ENCODE peak calls at places on chromosomes 6 and 20, in nine cellular contexts. One of them, this sample, is unnamed.

GRCh38 chr6:44028767-44029166 is 98.5 kb downstream of the MRPL14 start:
- DNase-seq in astrocyte: no peak
- DNase-seq in HepG2: no peak
- DNase-seq in GM12878: no peak
- DNase-seq in HCT116: no peak
- DNase-seq in neural progenitor cell: no peak
- DNase-seq in H1: no peak
- DNase-seq in keratinocyte: no peak
- DNase-seq in fibroblast of lung: no peak
- DNase-seq in this sample: peak; percentile 28

GRCh38 chr6:36516559-36516958 is 30.7 kb downstream of the STK38 start:
- DNase-seq in keratinocyte: no peak
- DNase-seq in HCT116: no peak
- DNase-seq in GM12878: no peak
- DNase-seq in H1: no peak
- DNase-seq in HepG2: no peak
- DNase-seq in fibroblast of lung: no peak
- DNase-seq in neural progenitor cell: no peak
- DNase-seq in astrocyte: no peak
- DNase-seq in this sample: no peak

GRCh38 chr20:43220612-43221011 is 30.9 kb upstream of the PTPRT start:
- DNase-seq in fibroblast of lung: no peak
- DNase-seq in GM12878: no peak
- DNase-seq in neural progenitor cell: no peak
- DNase-seq in astrocyte: peak; percentile 6
- DNase-seq in HCT116: no peak
- DNase-seq in HepG2: no peak
- DNase-seq in H1: no peak
- DNase-seq in keratinocyte: no peak
- DNase-seq in this sample: no peak

GRCh38 chr6:42984924-42985475 is 630 bp downstream of the PPP2R5D start:
- DNase-seq in HCT116: no peak
- DNase-seq in fibroblast of lung: peak; percentile 24
- DNase-seq in astrocyte: no peak
- DNase-seq in neural progenitor cell: peak; percentile 52
- DNase-seq in H1: peak; percentile 53
- DNase-seq in HepG2: no peak
- DNase-seq in keratinocyte: no peak
- DNase-seq in GM12878: no peak
- DNase-seq in this sample: no peak

GRCh38 chr20:62977613-62978558 is 25.4 kb downstream of the SLC17A9 start:
- DNase-seq in HepG2: no peak
- DNase-seq in fibroblast of lung: no peak
- DNase-seq in astrocyte: no peak
- DNase-seq in GM12878: peak; percentile 71
- DNase-seq in H1: no peak
- DNase-seq in keratinocyte: no peak
- DNase-seq in HCT116: peak; percentile 51
- DNase-seq in neural progenitor cell: no peak
- DNase-seq in this sample: no peak

GRCh38 chr6:68559716-68560115 is 75.4 kb upstream of the ADGRB3 start:
- DNase-seq in fibroblast of lung: peak; percentile 70
- DNase-seq in keratinocyte: no peak
- DNase-seq in astrocyte: peak; percentile 8
- DNase-seq in HCT116: no peak
- DNase-seq in HepG2: no peak
- DNase-seq in GM12878: no peak
- DNase-seq in neural progenitor cell: peak; percentile 48
- DNase-seq in H1: no peak
- DNase-seq in this sample: no peak

GRCh38 chr6:95723638-95724037 is 146.3 kb downstream of the MANEA start:
- DNase-seq in GM12878: no peak
- DNase-seq in neural progenitor cell: no peak
- DNase-seq in H1: no peak
- DNase-seq in astrocyte: no peak
- DNase-seq in keratinocyte: no peak
- DNase-seq in HCT116: no peak
- DNase-seq in fibroblast of lung: no peak
- DNase-seq in HepG2: no peak
- DNase-seq in this sample: peak; percentile 70

GRCh38 chr20:43667341-43668132 is 623 bp downstream of the MYBL2 start:
- DNase-seq in GM12878: no peak
- DNase-seq in keratinocyte: no peak
- DNase-seq in HCT116: no peak
- DNase-seq in astrocyte: no peak
- DNase-seq in fibroblast of lung: no peak
- DNase-seq in HepG2: no peak
- DNase-seq in H1: peak; percentile 68
- DNase-seq in neural progenitor cell: peak; percentile 67
- DNase-seq in this sample: no peak

GRCh38 chr6:135117413-135117968 is 62.9 kb upstream of the HBS1L start:
- DNase-seq in fibroblast of lung: no peak
- DNase-seq in neural progenitor cell: no peak
- DNase-seq in HepG2: no peak
- DNase-seq in H1: no peak
- DNase-seq in astrocyte: no peak
- DNase-seq in keratinocyte: no peak
- DNase-seq in GM12878: no peak
- DNase-seq in HCT116: no peak
- DNase-seq in this sample: no peak

GRCh38 chr20:61852268-61853072 is 213.2 kb downstream of the TAF4 start:
- DNase-seq in HCT116: no peak
- DNase-seq in neural progenitor cell: no peak
- DNase-seq in H1: no peak
- DNase-seq in GM12878: no peak
- DNase-seq in HepG2: no peak
- DNase-seq in fibroblast of lung: no peak
- DNase-seq in astrocyte: no peak
- DNase-seq in keratinocyte: no peak
- DNase-seq in this sample: no peak

GRCh38 chr6:132865364-132865763 is 51.0 kb downstream of the RPS12 start:
- DNase-seq in HCT116: no peak
- DNase-seq in GM12878: peak; percentile 33
- DNase-seq in keratinocyte: no peak
- DNase-seq in fibroblast of lung: no peak
- DNase-seq in HepG2: no peak
- DNase-seq in H1: no peak
- DNase-seq in neural progenitor cell: no peak
- DNase-seq in astrocyte: no peak
- DNase-seq in this sample: no peak

GRCh38 chr20:36305602-36306556 is at the start of gene DLGAP4:
- DNase-seq in HCT116: no peak
- DNase-seq in HepG2: no peak
- DNase-seq in GM12878: no peak
- DNase-seq in keratinocyte: no peak
- DNase-seq in fibroblast of lung: no peak
- DNase-seq in H1: peak; percentile 65
- DNase-seq in astrocyte: no peak
- DNase-seq in neural progenitor cell: peak; percentile 85
- DNase-seq in this sample: no peak

GRCh38 chr6:52498538-52499017 is 78.3 kb downstream of the TRAM2 start:
- DNase-seq in fibroblast of lung: no peak
- DNase-seq in GM12878: peak; percentile 74
- DNase-seq in keratinocyte: no peak
- DNase-seq in H1: no peak
- DNase-seq in astrocyte: no peak
- DNase-seq in HCT116: no peak
- DNase-seq in neural progenitor cell: no peak
- DNase-seq in HepG2: no peak
- DNase-seq in this sample: no peak

GRCh38 chr20:7924692-7925091 is 15.6 kb downstream of the HAO1 start:
- DNase-seq in H1: no peak
- DNase-seq in HepG2: peak; percentile 33
- DNase-seq in HCT116: no peak
- DNase-seq in keratinocyte: peak; percentile 41
- DNase-seq in GM12878: no peak
- DNase-seq in astrocyte: peak; percentile 95
- DNase-seq in fibroblast of lung: peak; percentile 82
- DNase-seq in neural progenitor cell: no peak
- DNase-seq in this sample: peak; percentile 87

GRCh38 chr20:64264091-64264490 is 8.5 kb downstream of the PCMTD2 start:
- DNase-seq in GM12878: no peak
- DNase-seq in fibroblast of lung: no peak
- DNase-seq in neural progenitor cell: no peak
- DNase-seq in keratinocyte: no peak
- DNase-seq in HepG2: no peak
- DNase-seq in HCT116: no peak
- DNase-seq in astrocyte: no peak
- DNase-seq in H1: no peak
- DNase-seq in this sample: no peak

DNA sequence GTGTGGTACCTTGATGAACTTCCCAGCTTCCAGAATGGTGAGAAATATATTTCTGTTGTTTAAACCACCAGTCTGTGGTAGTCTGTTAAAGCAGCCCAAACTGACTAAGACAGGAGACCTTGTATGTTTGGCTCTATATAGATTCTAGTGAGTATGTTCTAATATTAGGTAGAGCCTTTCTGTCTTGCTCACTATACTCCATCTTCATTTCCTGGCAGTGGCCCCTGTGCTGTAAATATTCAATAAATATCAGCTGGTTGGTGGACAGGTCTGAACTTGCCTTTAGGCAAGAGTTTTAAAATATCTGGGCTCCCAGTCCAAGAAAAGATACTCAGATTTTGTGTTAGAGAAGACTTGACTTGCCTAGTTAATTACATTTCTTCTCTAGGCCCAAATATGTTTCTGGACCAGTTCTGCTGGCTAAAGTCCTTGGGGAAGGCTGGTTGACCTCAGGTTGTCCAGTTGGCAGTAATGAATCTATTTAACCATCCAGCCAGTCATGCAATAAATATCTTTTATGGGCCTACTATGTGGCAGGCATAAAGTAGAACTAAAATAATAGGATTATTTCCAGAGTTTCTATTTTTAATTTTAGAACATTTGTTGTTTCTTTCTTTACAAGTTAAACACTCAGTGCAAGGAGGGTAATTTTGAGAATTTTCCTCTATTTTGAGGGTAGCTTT is 22.3 kb downstream of the PPP1R14C start:
- DNase-seq in astrocyte: no peak
- DNase-seq in neural progenitor cell: no peak
- DNase-seq in GM12878: no peak
- DNase-seq in HepG2: no peak
- DNase-seq in fibroblast of lung: no peak
- DNase-seq in HCT116: no peak
- DNase-seq in keratinocyte: no peak
- DNase-seq in H1: no peak
- DNase-seq in this sample: peak; percentile 68
- H2AFZ ChIP-seq in astrocyte: no peak overlapping the region
- H2AFZ ChIP-seq in neural progenitor cell: no peak overlapping the region
- H2AFZ ChIP-seq in GM12878: no peak overlapping the region
- H2AFZ ChIP-seq in HepG2: no peak overlapping the region
- H2AFZ ChIP-seq in fibroblast of lung: no peak overlapping the region
- H2AFZ ChIP-seq in HCT116: peak overlapping the region; percentile 46
- H2AFZ ChIP-seq in keratinocyte: no peak overlapping the region
- H2AFZ ChIP-seq in H1: no peak overlapping the region
- H2AFZ ChIP-seq in this sample: no peak overlapping the region

GRCh38 chr6:34551720-34552119 is 4.4 kb downstream of the SPDEF start:
- DNase-seq in GM12878: no peak
- DNase-seq in keratinocyte: no peak
- DNase-seq in astrocyte: no peak
- DNase-seq in neural progenitor cell: no peak
- DNase-seq in fibroblast of lung: no peak
- DNase-seq in H1: no peak
- DNase-seq in HepG2: no peak
- DNase-seq in HCT116: no peak
- DNase-seq in this sample: no peak
- TF ChIP-seq CTCF in GM12878: no peak
- TF ChIP-seq CTCF in keratinocyte: no peak
- TF ChIP-seq CTCF in astrocyte: no peak
- TF ChIP-seq CTCF in neural progenitor cell: no peak
- TF ChIP-seq CTCF in fibroblast of lung: no peak
- TF ChIP-seq CTCF in H1: no peak
- TF ChIP-seq CTCF in HepG2: no peak
- TF ChIP-seq CTCF in HCT116: no peak
- TF ChIP-seq CTCF in this sample: no peak

DNA sequence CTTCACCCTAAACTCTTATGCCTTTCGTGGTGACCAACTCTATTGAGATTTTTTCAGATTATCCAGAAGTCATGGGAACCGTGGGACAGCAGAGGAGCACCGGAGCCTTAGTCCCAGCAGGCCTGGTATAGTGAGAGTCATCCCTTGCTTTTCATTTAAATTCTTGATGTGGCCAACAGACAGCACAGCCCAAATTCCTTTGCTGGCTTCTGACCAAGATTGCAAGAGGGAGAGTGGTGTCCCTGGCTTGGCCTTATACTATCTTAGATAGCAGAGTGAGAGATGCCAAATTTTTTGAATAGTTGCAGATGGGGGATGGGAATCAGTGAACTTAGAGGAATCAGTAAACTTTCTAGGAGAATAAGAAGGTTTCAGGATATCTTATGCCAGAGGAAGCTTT is 7.8 kb downstream of the STX11 start:
- DNase-seq in HCT116: no peak
- DNase-seq in HepG2: no peak
- DNase-seq in GM12878: no peak
- DNase-seq in keratinocyte: no peak
- DNase-seq in fibroblast of lung: peak; percentile 75
- DNase-seq in H1: no peak
- DNase-seq in neural progenitor cell: no peak
- DNase-seq in astrocyte: peak; percentile 92
- DNase-seq in this sample: peak; percentile 46
- H2AFZ ChIP-seq in HCT116: peak overlapping the region; percentile 39
- H2AFZ ChIP-seq in HepG2: no peak overlapping the region
- H2AFZ ChIP-seq in GM12878: no peak overlapping the region
- H2AFZ ChIP-seq in keratinocyte: no peak overlapping the region
- H2AFZ ChIP-seq in fibroblast of lung: no peak overlapping the region
- H2AFZ ChIP-seq in H1: no peak overlapping the region
- H2AFZ ChIP-seq in neural progenitor cell: no peak overlapping the region
- H2AFZ ChIP-seq in astrocyte: no peak overlapping the region
- H2AFZ ChIP-seq in this sample: no peak overlapping the region

DNA sequence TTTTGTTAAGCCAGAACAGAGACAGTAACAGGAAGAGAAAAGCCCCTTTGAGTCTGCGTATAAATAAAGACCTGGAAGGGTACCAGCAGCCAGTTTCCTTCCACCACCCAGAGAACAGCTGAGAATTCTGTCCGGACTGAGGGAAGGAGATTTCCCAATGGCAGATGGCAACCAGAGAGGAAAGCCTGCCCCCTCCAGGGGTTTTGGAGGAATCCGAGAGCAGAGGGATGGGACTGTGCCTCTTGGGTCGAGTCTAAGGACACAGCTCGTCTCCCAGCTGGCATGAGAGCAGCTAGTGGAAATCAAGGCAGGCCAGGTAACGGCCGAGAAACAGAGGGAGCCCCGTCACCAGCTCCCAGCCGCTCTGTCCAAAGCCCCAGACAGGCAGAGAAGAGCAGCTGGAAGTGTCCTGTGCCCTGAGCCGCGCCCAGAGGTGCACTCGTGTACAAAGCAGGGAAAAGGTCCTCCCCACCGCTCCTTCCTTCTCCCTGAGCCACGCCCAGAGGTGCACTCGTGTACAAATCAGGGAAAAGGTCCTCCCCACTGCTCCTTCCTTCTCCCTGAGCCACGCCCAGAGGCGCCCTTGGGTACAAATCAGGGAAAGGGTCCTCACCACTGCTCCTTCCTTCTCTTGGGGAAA is 134.0 kb upstream of the SNX9 start:
- DNase-seq in keratinocyte: no peak
- DNase-seq in HepG2: no peak
- DNase-seq in neural progenitor cell: peak; percentile 64
- DNase-seq in fibroblast of lung: no peak
- DNase-seq in GM12878: no peak
- DNase-seq in H1: peak; percentile 60
- DNase-seq in HCT116: peak; percentile 27
- DNase-seq in astrocyte: no peak
- DNase-seq in this sample: no peak
- TF ChIP-seq CTCF in keratinocyte: no peak
- TF ChIP-seq CTCF in HepG2: peak; percentile 46
- TF ChIP-seq CTCF in neural progenitor cell: peak; percentile 55
- TF ChIP-seq CTCF in fibroblast of lung: peak; percentile 26
- TF ChIP-seq CTCF in GM12878: no peak
- TF ChIP-seq CTCF in H1: peak; percentile 59
- TF ChIP-seq CTCF in HCT116: peak; percentile 34
- TF ChIP-seq CTCF in astrocyte: no peak
- TF ChIP-seq CTCF in this sample: no peak

This sample was measured in mammary epithelial cell.